ENCODE peak calls at places on chromosomes 1 and 21, in nine cellular contexts. One of them, this sample, is unnamed.

GRCh38 chr1:87594736-87595383 is 266.2 kb downstream of the LMO4 start:
- DNase-seq in NCI-H1105 treated with DMSO at 0.1 percent for 48 hours: no peak
- DNase-seq in psoas muscle: no peak
- DNase-seq in GM23248: peak; percentile 12
- DNase-seq in heart left ventricle: no peak
- DNase-seq in K562: no peak
- DNase-seq in stimulated activated CD4-positive, alpha-beta T cell treated with anti-CD3 and anti-CD28 coated beads, Interleukin-12 subunit alpha, Interleukin-12 subunit beta, amount 100 ng/mL, for 4 hours: no peak
- DNase-seq in iPS-NIHi11: no peak
- DNase-seq in left ventricle myocardium superior: no peak
- DNase-seq in this sample: no peak

GRCh38 chr1:204696606-204697005 is 11.1 kb upstream of the LRRN2 start:
- DNase-seq in stimulated activated CD4-positive, alpha-beta T cell treated with anti-CD3 and anti-CD28 coated beads, Interleukin-12 subunit alpha, Interleukin-12 subunit beta, amount 100 ng/mL, for 4 hours: no peak
- DNase-seq in psoas muscle: no peak
- DNase-seq in GM23248: no peak
- DNase-seq in iPS-NIHi11: no peak
- DNase-seq in heart left ventricle: no peak
- DNase-seq in K562: no peak
- DNase-seq in NCI-H1105 treated with DMSO at 0.1 percent for 48 hours: no peak
- DNase-seq in left ventricle myocardium superior: no peak
- DNase-seq in this sample: no peak

GRCh38 chr1:89550995-89551394 is 26.4 kb downstream of the LRRC8B start:
- DNase-seq in psoas muscle: no peak
- DNase-seq in GM23248: no peak
- DNase-seq in K562: peak; percentile 74
- DNase-seq in stimulated activated CD4-positive, alpha-beta T cell treated with anti-CD3 and anti-CD28 coated beads, Interleukin-12 subunit alpha, Interleukin-12 subunit beta, amount 100 ng/mL, for 4 hours: no peak
- DNase-seq in iPS-NIHi11: peak; percentile 16
- DNase-seq in heart left ventricle: no peak
- DNase-seq in left ventricle myocardium superior: no peak
- DNase-seq in NCI-H1105 treated with DMSO at 0.1 percent for 48 hours: no peak
- DNase-seq in this sample: no peak

GRCh38 chr1:204225841-204226745 is 12.3 kb upstream of the GOLT1A start:
- DNase-seq in K562: no peak
- DNase-seq in psoas muscle: no peak
- DNase-seq in GM23248: no peak
- DNase-seq in heart left ventricle: no peak
- DNase-seq in iPS-NIHi11: peak; percentile 52
- DNase-seq in left ventricle myocardium superior: no peak
- DNase-seq in stimulated activated CD4-positive, alpha-beta T cell treated with anti-CD3 and anti-CD28 coated beads, Interleukin-12 subunit alpha, Interleukin-12 subunit beta, amount 100 ng/mL, for 4 hours: no peak
- DNase-seq in NCI-H1105 treated with DMSO at 0.1 percent for 48 hours: no peak
- DNase-seq in this sample: no peak

GRCh38 chr21:45098867-45099266 is 24.5 kb downstream of the ADARB1 start:
- DNase-seq in NCI-H1105 treated with DMSO at 0.1 percent for 48 hours: no peak
- DNase-seq in stimulated activated CD4-positive, alpha-beta T cell treated with anti-CD3 and anti-CD28 coated beads, Interleukin-12 subunit alpha, Interleukin-12 subunit beta, amount 100 ng/mL, for 4 hours: no peak
- DNase-seq in heart left ventricle: no peak
- DNase-seq in GM23248: peak; percentile 20
- DNase-seq in iPS-NIHi11: no peak
- DNase-seq in psoas muscle: no peak
- DNase-seq in left ventricle myocardium superior: no peak
- DNase-seq in K562: peak; percentile 51
- DNase-seq in this sample: no peak

GRCh38 chr1:154006136-154006535 is 15.6 kb downstream of the RPS27 start:
- DNase-seq in K562: no peak
- DNase-seq in NCI-H1105 treated with DMSO at 0.1 percent for 48 hours: no peak
- DNase-seq in psoas muscle: no peak
- DNase-seq in GM23248: peak; percentile 61
- DNase-seq in heart left ventricle: no peak
- DNase-seq in iPS-NIHi11: no peak
- DNase-seq in stimulated activated CD4-positive, alpha-beta T cell treated with anti-CD3 and anti-CD28 coated beads, Interleukin-12 subunit alpha, Interleukin-12 subunit beta, amount 100 ng/mL, for 4 hours: no peak
- DNase-seq in left ventricle myocardium superior: no peak
- DNase-seq in this sample: no peak

GRCh38 chr1:26690576-26691031 is 5.2 kb upstream of the ARID1A start:
- DNase-seq in NCI-H1105 treated with DMSO at 0.1 percent for 48 hours: no peak
- DNase-seq in iPS-NIHi11: no peak
- DNase-seq in psoas muscle: no peak
- DNase-seq in stimulated activated CD4-positive, alpha-beta T cell treated with anti-CD3 and anti-CD28 coated beads, Interleukin-12 subunit alpha, Interleukin-12 subunit beta, amount 100 ng/mL, for 4 hours: no peak
- DNase-seq in heart left ventricle: no peak
- DNase-seq in left ventricle myocardium superior: no peak
- DNase-seq in K562: peak; percentile 54
- DNase-seq in GM23248: no peak
- DNase-seq in this sample: no peak

GRCh38 chr1:232529747-232530146 is 100.2 kb downstream of the SIPA1L2 start:
- DNase-seq in stimulated activated CD4-positive, alpha-beta T cell treated with anti-CD3 and anti-CD28 coated beads, Interleukin-12 subunit alpha, Interleukin-12 subunit beta, amount 100 ng/mL, for 4 hours: no peak
- DNase-seq in GM23248: no peak
- DNase-seq in left ventricle myocardium superior: no peak
- DNase-seq in NCI-H1105 treated with DMSO at 0.1 percent for 48 hours: no peak
- DNase-seq in psoas muscle: no peak
- DNase-seq in heart left ventricle: no peak
- DNase-seq in iPS-NIHi11: no peak
- DNase-seq in K562: no peak
- DNase-seq in this sample: no peak

GRCh38 chr1:40987439-40988276 is 8.2 kb downstream of the CTPS1 start:
- DNase-seq in GM23248: no peak
- DNase-seq in psoas muscle: no peak
- DNase-seq in K562: no peak
- DNase-seq in heart left ventricle: no peak
- DNase-seq in NCI-H1105 treated with DMSO at 0.1 percent for 48 hours: no peak
- DNase-seq in iPS-NIHi11: no peak
- DNase-seq in stimulated activated CD4-positive, alpha-beta T cell treated with anti-CD3 and anti-CD28 coated beads, Interleukin-12 subunit alpha, Interleukin-12 subunit beta, amount 100 ng/mL, for 4 hours: no peak
- DNase-seq in left ventricle myocardium superior: no peak
- DNase-seq in this sample: no peak

GRCh38 chr1:167722152-167722869 is 529 bp downstream of the MPZL1 start:
- DNase-seq in stimulated activated CD4-positive, alpha-beta T cell treated with anti-CD3 and anti-CD28 coated beads, Interleukin-12 subunit alpha, Interleukin-12 subunit beta, amount 100 ng/mL, for 4 hours: peak; percentile 31
- DNase-seq in left ventricle myocardium superior: no peak
- DNase-seq in K562: peak; percentile 72
- DNase-seq in NCI-H1105 treated with DMSO at 0.1 percent for 48 hours: peak; percentile 69
- DNase-seq in psoas muscle: peak; percentile 65
- DNase-seq in iPS-NIHi11: peak; percentile 78
- DNase-seq in heart left ventricle: no peak
- DNase-seq in GM23248: peak; percentile 81
- DNase-seq in this sample: no peak

GRCh38 chr1:87869563-87869962 is 540.9 kb downstream of the LMO4 start:
- DNase-seq in psoas muscle: no peak
- DNase-seq in NCI-H1105 treated with DMSO at 0.1 percent for 48 hours: no peak
- DNase-seq in heart left ventricle: no peak
- DNase-seq in left ventricle myocardium superior: no peak
- DNase-seq in iPS-NIHi11: no peak
- DNase-seq in stimulated activated CD4-positive, alpha-beta T cell treated with anti-CD3 and anti-CD28 coated beads, Interleukin-12 subunit alpha, Interleukin-12 subunit beta, amount 100 ng/mL, for 4 hours: no peak
- DNase-seq in K562: no peak
- DNase-seq in GM23248: peak; percentile 87
- DNase-seq in this sample: no peak

GRCh38 chr1:40627987-40628902 is 37.2 kb downstream of the RIMS3 start:
- DNase-seq in iPS-NIHi11: no peak
- DNase-seq in K562: no peak
- DNase-seq in GM23248: no peak
- DNase-seq in stimulated activated CD4-positive, alpha-beta T cell treated with anti-CD3 and anti-CD28 coated beads, Interleukin-12 subunit alpha, Interleukin-12 subunit beta, amount 100 ng/mL, for 4 hours: no peak
- DNase-seq in heart left ventricle: no peak
- DNase-seq in left ventricle myocardium superior: no peak
- DNase-seq in NCI-H1105 treated with DMSO at 0.1 percent for 48 hours: no peak
- DNase-seq in psoas muscle: no peak
- DNase-seq in this sample: no peak

GRCh38 chr1:200075522-200075921 is 48.0 kb downstream of the NR5A2 start:
- DNase-seq in K562: no peak
- DNase-seq in psoas muscle: no peak
- DNase-seq in left ventricle myocardium superior: no peak
- DNase-seq in NCI-H1105 treated with DMSO at 0.1 percent for 48 hours: no peak
- DNase-seq in GM23248: peak; percentile 14
- DNase-seq in stimulated activated CD4-positive, alpha-beta T cell treated with anti-CD3 and anti-CD28 coated beads, Interleukin-12 subunit alpha, Interleukin-12 subunit beta, amount 100 ng/mL, for 4 hours: no peak
- DNase-seq in heart left ventricle: peak; percentile 43
- DNase-seq in iPS-NIHi11: no peak
- DNase-seq in this sample: no peak

GRCh38 chr1:29744684-29745490 is 508.6 kb downstream of the PTPRU start:
- DNase-seq in psoas muscle: no peak
- DNase-seq in K562: no peak
- DNase-seq in NCI-H1105 treated with DMSO at 0.1 percent for 48 hours: no peak
- DNase-seq in stimulated activated CD4-positive, alpha-beta T cell treated with anti-CD3 and anti-CD28 coated beads, Interleukin-12 subunit alpha, Interleukin-12 subunit beta, amount 100 ng/mL, for 4 hours: no peak
- DNase-seq in GM23248: no peak
- DNase-seq in iPS-NIHi11: no peak
- DNase-seq in left ventricle myocardium superior: no peak
- DNase-seq in heart left ventricle: no peak
- DNase-seq in this sample: no peak

GRCh38 chr1:54876814-54877213 is 10.2 kb downstream of the DHCR24 start:
- DNase-seq in heart left ventricle: no peak
- DNase-seq in left ventricle myocardium superior: no peak
- DNase-seq in stimulated activated CD4-positive, alpha-beta T cell treated with anti-CD3 and anti-CD28 coated beads, Interleukin-12 subunit alpha, Interleukin-12 subunit beta, amount 100 ng/mL, for 4 hours: no peak
- DNase-seq in iPS-NIHi11: no peak
- DNase-seq in NCI-H1105 treated with DMSO at 0.1 percent for 48 hours: no peak
- DNase-seq in psoas muscle: no peak
- DNase-seq in K562: no peak
- DNase-seq in GM23248: no peak
- DNase-seq in this sample: no peak

GRCh38 chr21:36209626-36210171 is 53.1 kb downstream of the DOP1B start:
- DNase-seq in left ventricle myocardium superior: no peak
- DNase-seq in GM23248: peak; percentile 75
- DNase-seq in heart left ventricle: no peak
- DNase-seq in K562: peak; percentile 72
- DNase-seq in iPS-NIHi11: peak; percentile 62
- DNase-seq in psoas muscle: no peak
- DNase-seq in NCI-H1105 treated with DMSO at 0.1 percent for 48 hours: peak; percentile 29
- DNase-seq in stimulated activated CD4-positive, alpha-beta T cell treated with anti-CD3 and anti-CD28 coated beads, Interleukin-12 subunit alpha, Interleukin-12 subunit beta, amount 100 ng/mL, for 4 hours: no peak
- DNase-seq in this sample: no peak

GRCh38 chr1:11067716-11068495 is 8.1 kb upstream of the SRM start:
- DNase-seq in iPS-NIHi11: no peak
- DNase-seq in K562: no peak
- DNase-seq in NCI-H1105 treated with DMSO at 0.1 percent for 48 hours: no peak
- DNase-seq in GM23248: no peak
- DNase-seq in heart left ventricle: no peak
- DNase-seq in psoas muscle: peak; percentile 35
- DNase-seq in stimulated activated CD4-positive, alpha-beta T cell treated with anti-CD3 and anti-CD28 coated beads, Interleukin-12 subunit alpha, Interleukin-12 subunit beta, amount 100 ng/mL, for 4 hours: no peak
- DNase-seq in left ventricle myocardium superior: no peak
- DNase-seq in this sample: no peak

GRCh38 chr21:17848228-17848627 is 29.1 kb upstream of the C21orf91 start:
- DNase-seq in stimulated activated CD4-positive, alpha-beta T cell treated with anti-CD3 and anti-CD28 coated beads, Interleukin-12 subunit alpha, Interleukin-12 subunit beta, amount 100 ng/mL, for 4 hours: no peak
- DNase-seq in GM23248: peak; percentile 95
- DNase-seq in left ventricle myocardium superior: no peak
- DNase-seq in K562: peak; percentile 17
- DNase-seq in NCI-H1105 treated with DMSO at 0.1 percent for 48 hours: no peak
- DNase-seq in iPS-NIHi11: no peak
- DNase-seq in heart left ventricle: no peak
- DNase-seq in psoas muscle: no peak
- DNase-seq in this sample: peak; percentile 8

GRCh38 chr1:155167166-155168104 is 5.7 kb downstream of the KRTCAP2 start:
- DNase-seq in iPS-NIHi11: peak; percentile 87
- DNase-seq in K562: peak; percentile 95
- DNase-seq in heart left ventricle: peak; percentile 94
- DNase-seq in left ventricle myocardium superior: peak; percentile 92
- DNase-seq in NCI-H1105 treated with DMSO at 0.1 percent for 48 hours: peak; percentile 88
- DNase-seq in GM23248: peak; percentile 86
- DNase-seq in psoas muscle: peak; percentile 94
- DNase-seq in stimulated activated CD4-positive, alpha-beta T cell treated with anti-CD3 and anti-CD28 coated beads, Interleukin-12 subunit alpha, Interleukin-12 subunit beta, amount 100 ng/mL, for 4 hours: peak; percentile 85
- DNase-seq in this sample: peak; percentile 79

GRCh38 chr1:223622132-223622842 is 43.2 kb downstream of the CAPN8 start:
- DNase-seq in left ventricle myocardium superior: no peak
- DNase-seq in heart left ventricle: no peak
- DNase-seq in iPS-NIHi11: no peak
- DNase-seq in NCI-H1105 treated with DMSO at 0.1 percent for 48 hours: no peak
- DNase-seq in stimulated activated CD4-positive, alpha-beta T cell treated with anti-CD3 and anti-CD28 coated beads, Interleukin-12 subunit alpha, Interleukin-12 subunit beta, amount 100 ng/mL, for 4 hours: no peak
- DNase-seq in GM23248: no peak
- DNase-seq in K562: no peak
- DNase-seq in psoas muscle: no peak
- DNase-seq in this sample: no peak

GRCh38 chr1:205812271-205812877 is 624 bp downstream of the SLC41A1 start:
- DNase-seq in K562: peak; percentile 49
- DNase-seq in iPS-NIHi11: peak; percentile 71
- DNase-seq in GM23248: peak; percentile 48
- DNase-seq in psoas muscle: no peak
- DNase-seq in stimulated activated CD4-positive, alpha-beta T cell treated with anti-CD3 and anti-CD28 coated beads, Interleukin-12 subunit alpha, Interleukin-12 subunit beta, amount 100 ng/mL, for 4 hours: no peak
- DNase-seq in NCI-H1105 treated with DMSO at 0.1 percent for 48 hours: peak; percentile 22
- DNase-seq in heart left ventricle: no peak
- DNase-seq in left ventricle myocardium superior: peak; percentile 47
- DNase-seq in this sample: no peak

GRCh38 chr1:58396150-58396549 is 150.4 kb downstream of the OMA1 start:
- DNase-seq in iPS-NIHi11: no peak
- DNase-seq in psoas muscle: no peak
- DNase-seq in left ventricle myocardium superior: no peak
- DNase-seq in stimulated activated CD4-positive, alpha-beta T cell treated with anti-CD3 and anti-CD28 coated beads, Interleukin-12 subunit alpha, Interleukin-12 subunit beta, amount 100 ng/mL, for 4 hours: no peak
- DNase-seq in heart left ventricle: no peak
- DNase-seq in NCI-H1105 treated with DMSO at 0.1 percent for 48 hours: no peak
- DNase-seq in K562: no peak
- DNase-seq in GM23248: no peak
- DNase-seq in this sample: no peak

GRCh38 chr1:196558424-196558823 is 49.8 kb downstream of the KCNT2 start:
- DNase-seq in K562: no peak
- DNase-seq in iPS-NIHi11: no peak
- DNase-seq in GM23248: peak; percentile 88
- DNase-seq in psoas muscle: no peak
- DNase-seq in stimulated activated CD4-positive, alpha-beta T cell treated with anti-CD3 and anti-CD28 coated beads, Interleukin-12 subunit alpha, Interleukin-12 subunit beta, amount 100 ng/mL, for 4 hours: no peak
- DNase-seq in heart left ventricle: no peak
- DNase-seq in left ventricle myocardium superior: no peak
- DNase-seq in NCI-H1105 treated with DMSO at 0.1 percent for 48 hours: peak; percentile 16
- DNase-seq in this sample: no peak

GRCh38 chr1:231106347-231106746 is 55.5 kb upstream of the TRIM67 start:
- DNase-seq in K562: no peak
- DNase-seq in heart left ventricle: no peak
- DNase-seq in psoas muscle: no peak
- DNase-seq in GM23248: no peak
- DNase-seq in stimulated activated CD4-positive, alpha-beta T cell treated with anti-CD3 and anti-CD28 coated beads, Interleukin-12 subunit alpha, Interleukin-12 subunit beta, amount 100 ng/mL, for 4 hours: no peak
- DNase-seq in NCI-H1105 treated with DMSO at 0.1 percent for 48 hours: no peak
- DNase-seq in iPS-NIHi11: no peak
- DNase-seq in left ventricle myocardium superior: no peak
- DNase-seq in this sample: no peak

GRCh38 chr1:64923294-64923718 is 43.0 kb downstream of the JAK1 start:
- DNase-seq in stimulated activated CD4-positive, alpha-beta T cell treated with anti-CD3 and anti-CD28 coated beads, Interleukin-12 subunit alpha, Interleukin-12 subunit beta, amount 100 ng/mL, for 4 hours: no peak
- DNase-seq in left ventricle myocardium superior: no peak
- DNase-seq in psoas muscle: no peak
- DNase-seq in GM23248: peak; percentile 58
- DNase-seq in iPS-NIHi11: no peak
- DNase-seq in K562: no peak
- DNase-seq in heart left ventricle: no peak
- DNase-seq in NCI-H1105 treated with DMSO at 0.1 percent for 48 hours: peak; percentile 14
- DNase-seq in this sample: no peak

GRCh38 chr21:42495765-42496119 is 282 bp downstream of the RSPH1 start:
- DNase-seq in left ventricle myocardium superior: no peak
- DNase-seq in stimulated activated CD4-positive, alpha-beta T cell treated with anti-CD3 and anti-CD28 coated beads, Interleukin-12 subunit alpha, Interleukin-12 subunit beta, amount 100 ng/mL, for 4 hours: no peak
- DNase-seq in psoas muscle: no peak
- DNase-seq in K562: no peak
- DNase-seq in iPS-NIHi11: peak; percentile 39
- DNase-seq in GM23248: peak; percentile 53
- DNase-seq in NCI-H1105 treated with DMSO at 0.1 percent for 48 hours: peak; percentile 73
- DNase-seq in heart left ventricle: no peak
- DNase-seq in this sample: no peak